ENCODE peak calls at places on chromosomes 3 and 15, in six cellular contexts. K is neuronal stem cell, T is IMR-90, Y is mesenchymal stem cell, S is H1, W is trophoblast cell. N is an unnamed sample.

GRCh38 chr15:50315814-50316630 is 39.0 kb downstream of the GABPB1 start:
- DNase-seq in K (peak), T (peak), Y (peak), S (no peak), W (no peak), N (peak)

GRCh38 chr3:18987862-18988447 is 160.4 kb upstream of the KCNH8 start:
- DNase-seq in K (no peak), T (no peak), Y (no peak), S (no peak), W (no peak), N (no peak)

GRCh38 chr15:62889141-62889661 is 153.3 kb upstream of the TPM1 start:
- DNase-seq in K (no peak), T (no peak), Y (no peak), S (no peak), W (no peak), N (no peak)

GRCh38 chr15:68407886-68408500 is 24.0 kb downstream of the ITGA11 start:
- DNase-seq in K (no peak), T (no peak), Y (no peak), S (no peak), W (no peak), N (no peak)

GRCh38 chr3:150410311-150411105 is 2.4 kb downstream of the TSC22D2 start:
- DNase-seq in K (no peak), T (peak), Y (peak), S (no peak), W (no peak), N (peak)

GRCh38 chr3:106714400-106714799 is 662.8 kb upstream of the CCDC54 start:
- DNase-seq in K (no peak), T (no peak), Y (no peak), S (no peak), W (no peak), N (peak)

GRCh38 chr3:159928692-159929091 is 59.9 kb upstream of the IL12A start:
- DNase-seq in K (no peak), T (peak), Y (peak), S (no peak), W (peak), N (peak)

GRCh38 chr3:150581174-150581573 is 21.9 kb upstream of the SELENOT start:
- DNase-seq in K (no peak), T (no peak), Y (no peak), S (no peak), W (no peak), N (no peak)

GRCh38 chr15:77118787-77119410 is 48.0 kb upstream of the TSPAN3 start:
- DNase-seq in K (no peak), T (peak), Y (peak), S (no peak), W (peak), N (peak)

GRCh38 chr3:123489400-123490004 is 40.6 kb upstream of the ADCY5 start:
- DNase-seq in K (peak), T (peak), Y (peak), S (peak), W (peak), N (peak)

GRCh38 chr3:172175254-172175599 is 135.8 kb downstream of the FNDC3B start:
- DNase-seq in K (no peak), T (no peak), Y (no peak), S (no peak), W (no peak), N (no peak)
- H2BK5ac ChIP-seq in K (no peak), T (peak), Y (no peak), S (peak), W (no peak), N (peak)

DNA sequence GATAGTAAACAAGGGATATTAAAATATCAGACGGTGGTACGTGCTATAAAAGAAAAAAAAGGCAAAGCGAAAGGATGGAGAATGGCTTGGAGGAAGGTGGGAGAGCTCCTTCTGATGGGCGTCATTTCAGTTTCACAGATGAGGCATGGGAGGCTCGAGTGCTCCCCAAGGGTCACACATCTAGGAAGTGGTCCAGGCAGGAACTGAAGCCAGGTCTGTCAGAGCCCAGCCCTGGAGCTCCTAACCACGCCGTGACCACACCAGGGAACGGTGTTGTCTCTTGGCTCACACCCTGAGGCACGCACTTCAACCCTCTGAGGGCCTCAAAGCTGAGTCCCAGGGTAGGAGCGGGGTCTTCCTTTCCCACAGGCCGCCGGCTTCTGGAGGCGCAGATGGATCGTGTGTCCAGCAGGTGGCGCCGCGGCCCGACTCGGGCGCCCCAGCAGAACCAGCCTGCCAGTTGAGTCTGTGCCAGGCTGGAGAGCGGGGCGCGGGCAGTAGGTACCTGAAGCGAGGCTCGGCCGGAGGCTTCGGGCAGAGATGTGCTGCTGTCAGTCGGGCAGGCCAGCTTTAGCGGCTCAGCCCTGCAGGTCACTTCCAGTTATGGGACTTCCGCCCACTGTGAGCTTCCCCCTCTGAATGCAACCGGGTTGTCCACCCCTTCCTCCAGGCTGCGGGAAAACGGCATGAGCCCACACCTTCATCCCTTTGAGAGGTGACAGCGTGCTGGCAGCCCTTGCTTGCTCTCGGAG is 68.1 kb downstream of the SLC6A1 start:
- DNase-seq in K (peak), T (peak), Y (peak), S (no peak), W (peak), N (peak)
- H3K4me3 ChIP-seq in K (peak), T (peak), Y (no peak), S (peak), W (peak), N (no peak)

DNA sequence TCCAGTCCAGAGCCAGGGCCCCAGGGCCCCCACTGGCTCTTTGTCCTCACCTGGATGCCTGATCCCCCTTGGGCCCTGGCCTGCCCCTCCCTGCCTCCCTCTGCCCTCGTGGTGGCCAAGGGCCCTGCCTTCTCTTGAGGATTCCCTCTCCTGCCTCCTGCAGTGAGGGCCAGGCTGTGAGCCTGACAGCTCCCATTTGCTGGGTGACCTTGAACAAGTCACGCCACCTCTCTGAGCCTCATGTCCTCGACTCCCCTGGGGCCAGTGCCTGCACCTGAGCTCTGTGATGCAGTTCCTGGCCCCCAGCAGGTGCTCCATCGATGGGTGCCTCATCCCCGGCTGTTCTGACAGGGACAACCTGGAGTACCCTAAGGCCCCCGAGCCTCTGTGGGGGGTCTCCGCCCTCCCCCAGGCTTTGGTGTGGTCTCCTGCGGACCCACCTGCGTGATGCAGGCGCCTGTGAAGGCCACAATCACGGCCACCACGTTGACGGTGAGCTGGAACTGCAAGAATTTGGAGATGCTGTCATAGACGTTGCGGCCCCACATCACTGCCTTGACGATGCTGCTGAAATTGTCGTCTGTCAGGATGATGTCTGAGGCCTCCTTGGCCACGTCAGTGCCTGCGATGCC is 24.1 kb upstream of the SEC13 start:
- DNase-seq in K (no peak), T (no peak), Y (no peak), S (no peak), W (no peak), N (no peak)
- H2BK5ac ChIP-seq in K (no peak), T (no peak), Y (no peak), S (peak), W (no peak), N (no peak)

DNA sequence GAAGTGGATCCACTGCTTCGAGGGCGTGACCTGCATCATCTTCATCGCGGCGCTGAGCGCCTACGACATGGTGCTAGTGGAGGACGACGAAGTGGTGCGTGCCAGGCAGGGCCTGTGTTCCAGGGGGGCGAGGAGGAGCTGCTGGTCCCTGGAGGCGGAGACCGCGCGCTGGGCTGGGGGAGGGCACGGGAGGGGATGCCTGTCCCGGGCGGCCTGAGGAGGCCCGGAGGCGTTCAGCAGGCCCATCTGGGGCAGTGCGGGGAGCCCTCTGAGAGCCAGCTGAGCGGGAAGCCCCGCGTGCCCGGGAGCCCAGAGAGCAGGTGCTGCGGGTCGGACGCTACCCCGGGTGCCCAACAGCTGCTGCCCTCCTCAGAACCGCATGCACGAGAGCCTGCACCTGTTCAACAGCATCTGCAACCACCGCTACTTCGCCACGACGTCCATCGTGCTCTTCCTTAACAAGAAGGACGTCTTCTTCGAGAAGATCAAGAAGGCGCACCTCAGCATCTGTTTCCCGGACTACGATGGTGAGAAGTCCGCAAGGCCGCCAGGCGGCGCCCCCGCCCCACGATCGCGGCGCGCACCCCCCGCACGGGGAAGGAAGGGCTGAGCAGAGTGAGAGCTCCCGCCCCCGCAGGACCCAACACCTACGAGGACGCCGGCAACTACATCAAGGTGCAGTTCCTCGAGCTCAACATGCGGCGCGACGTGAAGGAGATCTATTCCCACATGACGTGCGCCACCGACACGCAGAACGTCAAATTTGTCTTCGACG is 2.9 kb downstream of the GNAT1 start:
- DNase-seq in K (peak), T (peak), Y (peak), S (no peak), W (peak), N (peak)
- H3K4me3 ChIP-seq in K (no peak), T (peak), Y (no peak), S (no peak), W (no peak), N (no peak)

DNA sequence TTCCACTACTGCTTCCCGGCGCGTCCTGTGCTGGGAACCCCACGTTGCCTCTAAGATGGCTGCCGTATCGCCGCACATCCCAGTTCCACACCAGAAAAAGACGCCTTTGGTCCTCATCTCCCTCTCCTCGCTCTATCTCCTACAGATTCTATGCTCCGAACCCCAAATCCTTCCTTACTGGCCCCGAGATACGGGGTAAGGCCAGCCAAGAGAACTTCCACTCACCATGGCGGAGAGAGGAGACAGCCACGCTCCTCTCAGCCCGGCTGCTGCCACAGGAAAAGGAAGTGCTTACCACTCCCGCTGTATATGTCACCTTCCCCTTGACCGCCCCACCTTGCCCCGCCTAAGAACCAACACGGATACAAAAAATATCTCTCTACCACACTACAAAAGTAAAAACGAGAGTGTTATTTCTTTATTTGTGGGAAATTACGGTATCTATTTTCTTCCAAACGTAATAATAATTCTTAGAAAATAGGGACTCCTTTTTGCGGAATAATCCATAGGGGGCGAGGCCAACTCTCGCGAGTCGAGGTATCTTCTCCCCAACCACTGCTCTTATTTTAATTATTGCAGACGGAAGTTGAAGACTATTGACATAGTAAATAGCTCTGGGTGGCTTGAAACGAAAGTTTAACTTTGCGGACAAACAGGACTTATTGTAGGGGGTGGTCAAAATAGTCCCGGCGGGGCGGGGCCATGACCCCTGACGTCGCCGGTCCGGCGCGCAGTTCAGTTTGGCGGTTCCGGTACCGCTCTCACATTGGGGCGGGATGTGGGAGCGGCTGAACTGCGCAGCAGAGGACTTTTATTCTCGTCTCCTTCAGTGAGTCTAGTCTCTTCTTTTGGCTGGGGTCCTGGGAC is at the start of the genes RPL4 and ZWILCH:
- DNase-seq in K (peak), T (peak), Y (peak), S (peak), W (peak), N (peak)
- H2BK5ac ChIP-seq in K (no peak), T (peak), Y (peak), S (peak), W (peak), N (peak)

GRCh38 chr15:70576276-70576675 is 187.1 kb downstream of the UACA start:
- DNase-seq in K (no peak), T (no peak), Y (no peak), S (no peak), W (no peak), N (no peak)
- H3K4me3 ChIP-seq in K (no peak), T (no peak), Y (no peak), S (no peak), W (no peak), N (no peak)

DNA sequence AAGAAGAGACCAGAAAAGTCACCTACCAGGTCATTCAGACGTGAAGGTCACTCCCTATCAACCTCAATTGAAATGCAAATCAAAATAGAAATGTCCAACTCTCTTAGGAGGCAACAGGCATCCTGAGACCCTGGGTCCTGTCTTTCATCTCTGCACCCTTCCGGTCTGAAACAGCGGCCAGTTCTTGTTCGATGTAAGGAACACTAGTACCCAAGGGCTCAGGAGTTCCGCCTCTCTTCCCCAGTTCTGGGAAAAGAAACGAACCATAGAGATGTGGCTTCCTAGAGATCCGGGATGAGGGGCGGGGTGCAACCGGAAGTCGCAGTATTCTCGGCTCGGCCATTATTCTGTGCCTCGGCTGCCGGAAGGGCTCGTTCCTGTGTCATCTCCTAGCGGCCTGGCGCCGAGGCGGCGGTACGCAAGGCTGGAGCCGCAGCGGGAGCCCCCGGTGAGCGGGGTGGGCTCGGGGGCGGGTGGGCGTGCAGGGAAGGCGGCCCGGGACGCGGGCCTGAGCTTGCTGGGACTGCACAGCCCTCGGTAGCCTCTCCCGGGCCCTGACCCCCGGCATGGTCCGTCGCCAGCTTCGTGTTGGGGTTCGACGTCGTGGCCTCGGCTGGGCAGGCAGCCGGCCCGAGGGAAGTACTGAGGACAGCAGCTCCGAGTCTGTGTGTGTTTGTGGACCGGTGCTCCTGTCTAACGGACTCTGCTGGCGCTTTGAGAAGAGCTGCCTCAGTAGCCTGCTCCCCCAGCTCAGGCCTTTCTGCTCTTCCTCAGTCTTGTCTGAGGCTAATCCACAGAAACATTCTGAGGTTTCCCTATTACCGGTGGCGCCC is at the start of gene ZNF197:
- DNase-seq in K (peak), T (peak), Y (peak), S (peak), W (peak), N (peak)
- H2BK5ac ChIP-seq in K (no peak), T (peak), Y (no peak), S (peak), W (peak), N (peak)